ENCODE peak calls at places on chromosome 2, in ten cellular contexts. U is stimulated activated CD8-positive, alpha-beta memory T cell treated with anti-CD3 and anti-CD28 coated beads, Interleukin-15, amount 100 ng/mL, for 24 hours; A is GM19239; S is HEK293T; N is ELR; F is NCI-H460; K is memory B cell; J is neural crest cell; R is activated CD4-positive, alpha-beta T cell treated with anti-CD3 and anti-CD28 coated beads, Interleukin-2, amount 50 U/mL, for 1 hour; O is brain microvascular endothelial cell. E is an unnamed sample.
A peak's percentile ranks its signal among the peaks of the same experiment; 100 is the strongest.

GRCh38 chr2:105777506-105778343 is 33.0 kb downstream of the NCK2 start:
- DNase-seq in J (no peak), U (no peak), S (no peak), K (no peak), N (no peak), F (no peak), R (no peak), A (no peak), O (no peak), E (no peak)

GRCh38 chr2:120290737-120291136 is 38.1 kb downstream of the RALB start:
- DNase-seq in F (no peak), U (no peak), J (no peak), R (no peak), A (no peak), S (no peak), O (no peak), K (no peak), N (no peak), E (no peak)

GRCh38 chr2:226579519-226579918 is 220.1 kb downstream of the IRS1 start:
- DNase-seq in O (no peak), A (no peak), R (no peak), U (no peak), S (no peak), J (no peak), F (no peak), N (peak; percentile 84), K (no peak), E (no peak)

GRCh38 chr2:121210691-121211090 is 74.3 kb downstream of the TFCP2L1 start:
- DNase-seq in O (no peak), F (no peak), N (no peak), S (no peak), R (no peak), J (no peak), U (no peak), K (no peak), A (no peak), E (no peak)

GRCh38 chr2:17934721-17935120 is 56.3 kb downstream of the KCNS3 start:
- DNase-seq in K (no peak), N (peak; percentile 6), U (no peak), A (no peak), F (no peak), J (no peak), R (no peak), O (peak; percentile 65), S (no peak), E (no peak)

GRCh38 chr2:31696068-31696467 is 115.3 kb upstream of the SRD5A2 start:
- DNase-seq in S (no peak), N (peak; percentile 6), A (no peak), J (no peak), O (no peak), K (no peak), U (no peak), R (no peak), F (no peak), E (no peak)

GRCh38 chr2:192286093-192286701 is 91.5 kb upstream of the TMEFF2 start:
- DNase-seq in S (peak; percentile 6), N (peak; percentile 74), F (peak; percentile 65), K (no peak), J (no peak), U (no peak), O (peak; percentile 47), A (no peak), R (no peak), E (no peak)

GRCh38 chr2:42060028-42060427 is 12.2 kb downstream of the PKDCC start:
- DNase-seq in U (no peak), J (no peak), S (no peak), K (no peak), R (no peak), F (no peak), O (no peak), A (no peak), N (no peak), E (peak; percentile 69)

GRCh38 chr2:238821391-238821790 is 26.5 kb upstream of the TWIST2 start:
- DNase-seq in S (no peak), F (no peak), R (no peak), K (no peak), J (no peak), O (no peak), U (no peak), N (peak; percentile 52), A (no peak), E (no peak)

GRCh38 chr2:241620419-241620769 is 16.6 kb downstream of the THAP4 start:
- DNase-seq in J (no peak), A (no peak), R (peak; percentile 14), U (no peak), F (no peak), N (peak; percentile 60), O (peak; percentile 39), S (no peak), K (no peak), E (no peak)

GRCh38 chr2:34670482-34670881 is 1071.4 kb upstream of the FAM98A start:
- DNase-seq in S (no peak), O (no peak), F (no peak), N (no peak), J (no peak), K (no peak), U (no peak), A (no peak), R (no peak), E (no peak)

GRCh38 chr2:77479895-77480294 is 42.3 kb downstream of the LRRTM4 start:
- DNase-seq in S (no peak), N (no peak), K (no peak), J (no peak), R (no peak), A (no peak), F (no peak), U (no peak), O (no peak), E (no peak)

GRCh38 chr2:40384714-40385113 is 67.2 kb downstream of the SLC8A1 start:
- DNase-seq in A (no peak), O (no peak), J (no peak), K (no peak), R (no peak), S (no peak), N (peak; percentile 73), F (no peak), U (no peak), E (no peak)

GRCh38 chr2:46131-46470 is 204 bp downstream of the FAM110C start:
- DNase-seq in N (no peak), U (no peak), K (no peak), S (no peak), F (no peak), A (no peak), J (no peak), O (no peak), R (no peak), E (no peak)

GRCh38 chr2:85666435-85666924 is 1.5 kb downstream of the SFTPB start:
- DNase-seq in J (no peak), U (no peak), N (no peak), R (no peak), F (no peak), K (no peak), S (no peak), O (no peak), A (no peak), E (no peak)

GRCh38 chr2:190280565-190281330 is 38.9 kb downstream of the HIBCH start:
- DNase-seq in S (no peak), J (no peak), O (no peak), K (no peak), U (no peak), R (no peak), F (no peak), A (no peak), N (no peak), E (no peak)

GRCh38 chr2:156182132-156182531 is 150.4 kb downstream of the NR4A2 start:
- DNase-seq in U (no peak), O (no peak), K (no peak), N (no peak), R (no peak), S (no peak), F (peak; percentile 4), A (no peak), J (no peak), E (no peak)

GRCh38 chr2:163800889-163801498 is 65.2 kb upstream of the FIGN start:
- DNase-seq in O (peak; percentile 34), A (no peak), U (no peak), S (peak; percentile 60), N (peak; percentile 47), K (no peak), R (no peak), F (no peak), J (peak; percentile 2), E (no peak)

GRCh38 chr2:86753606-86754005 is 33.5 kb downstream of the RMND5A start:
- DNase-seq in O (peak; percentile 27), A (no peak), R (no peak), F (no peak), S (no peak), N (no peak), U (no peak), J (no peak), K (no peak), E (no peak)

GRCh38 chr2:6309415-6310185 is 556.1 kb downstream of the CMPK2 start:
- DNase-seq in U (no peak), N (no peak), K (no peak), A (peak; percentile 9), O (no peak), R (no peak), F (no peak), J (no peak), S (no peak), E (peak; percentile 48)

GRCh38 chr2:69549421-69549820 is 94.1 kb downstream of the AAK1 start:
- DNase-seq in U (no peak), J (no peak), A (no peak), O (peak; percentile 40), F (no peak), S (no peak), K (no peak), N (peak; percentile 72), R (no peak), E (no peak)

GRCh38 chr2:143030127-143030526 is 99.1 kb upstream of the ARHGAP15 start:
- DNase-seq in O (no peak), J (no peak), R (no peak), K (no peak), A (no peak), F (no peak), U (no peak), S (no peak), N (no peak), E (no peak)

GRCh38 chr2:188884051-188884450 is 90.1 kb upstream of the COL3A1 start:
- DNase-seq in R (no peak), U (no peak), J (no peak), F (no peak), A (no peak), K (no peak), O (peak; percentile 15), N (peak; percentile 48), S (no peak), E (no peak)

GRCh38 chr2:42764901-42765300 is 966 bp upstream of the OXER1 start:
- DNase-seq in K (no peak), J (no peak), A (no peak), U (no peak), O (no peak), F (no peak), N (no peak), R (no peak), S (no peak), E (no peak)

GRCh38 chr2:55133467-55134315 is 83.4 kb upstream of the RTN4 start:
- DNase-seq in F (no peak), K (peak; percentile 50), R (peak; percentile 20), N (peak; percentile 82), U (no peak), A (peak; percentile 52), O (peak; percentile 81), S (no peak), J (no peak), E (peak; percentile 69)

GRCh38 chr2:17638181-17638743 is 97.8 kb downstream of the VSNL1 start:
- DNase-seq in A (no peak), O (no peak), U (no peak), F (no peak), R (no peak), K (no peak), N (no peak), S (no peak), J (no peak), E (no peak)

GRCh38 chr2:139737659-139738058 is 957.5 kb upstream of the NXPH2 start:
- DNase-seq in J (no peak), F (no peak), R (no peak), K (no peak), O (no peak), U (no peak), S (no peak), N (no peak), A (no peak), E (no peak)

GRCh38 chr2:142131016-142131714 is at the start of gene LRP1B:
- DNase-seq in F (peak; percentile 55), J (peak; percentile 7), O (peak; percentile 15), A (no peak), N (peak; percentile 60), K (no peak), R (no peak), U (no peak), S (peak; percentile 46), E (peak; percentile 27)

E was measured in GM13976.